ENCODE peak calls at places on chromosome 7, in four cellular contexts. W is GM12878, C is HCT116, P is GM23338. T is an unnamed sample.

GRCh38 chr7:4998244-4998643 is 39.3 kb upstream of the MMD2 start:
- DNase-seq in C (no peak), P (no peak), W (no peak), T (no peak)

GRCh38 chr7:42161723-42162122 is 75.3 kb downstream of the GLI3 start:
- DNase-seq in C (no peak), W (no peak), P (no peak), T (no peak)

GRCh38 chr7:22791204-22792158 is 31.2 kb downstream of the TOMM7 start:
- DNase-seq in C (no peak), P (no peak), W (no peak), T (no peak)

GRCh38 chr7:81499262-81500116 is 270.4 kb downstream of the HGF start:
- DNase-seq in P (peak; percentile 87), C (peak; percentile 81), W (peak; percentile 28), T (peak; percentile 85)

GRCh38 chr7:134539380-134540004 is 9.4 kb upstream of the AKR1B15 start:
- DNase-seq in W (no peak), P (no peak), C (no peak), T (no peak)

GRCh38 chr7:74290999-74291441 is 1.8 kb downstream of the CLIP2 start:
- DNase-seq in P (peak; percentile 46), W (no peak), C (no peak), T (no peak)

GRCh38 chr7:15558747-15559146 is 3.1 kb downstream of the AGMO start:
- DNase-seq in C (no peak), W (no peak), P (no peak), T (no peak)

GRCh38 chr7:23226841-23227450 is 19.6 kb upstream of the GPNMB start:
- DNase-seq in C (no peak), W (no peak), P (no peak), T (no peak)

GRCh38 chr7:141722529-141722928 is 14.4 kb downstream of the WEE2 start:
- DNase-seq in P (no peak), W (no peak), C (no peak), T (no peak)

GRCh38 chr7:141619745-141620144 is 68.5 kb downstream of the AGK start:
- DNase-seq in W (no peak), P (no peak), C (no peak), T (no peak)

GRCh38 chr7:158316466-158317031 is 271.1 kb downstream of the PTPRN2 start:
- DNase-seq in P (no peak), C (no peak), W (no peak), T (no peak)

GRCh38 chr7:141490474-141490873 is 60.7 kb upstream of the AGK start:
- DNase-seq in W (no peak), P (peak; percentile 18), C (no peak), T (no peak)

GRCh38 chr7:124480074-124480820 is 285.3 kb downstream of the GPR37 start:
- DNase-seq in W (no peak), C (no peak), P (peak; percentile 1), T (no peak)

GRCh38 chr7:157779206-157779605 is 442.4 kb downstream of the DNAJB6 start:
- DNase-seq in W (no peak), P (no peak), C (no peak), T (no peak)

GRCh38 chr7:86942081-86942480 is 117.4 kb downstream of the ELAPOR2 start:
- DNase-seq in P (no peak), C (no peak), W (no peak), T (no peak)

GRCh38 chr7:83161186-83161585 is 1.5 kb downstream of the PCLO start:
- DNase-seq in P (peak; percentile 49), C (no peak), W (no peak), T (no peak)

GRCh38 chr7:901388-902154 is 25.2 kb downstream of the GET4 start:
- DNase-seq in W (no peak), P (peak; percentile 92), C (peak; percentile 76), T (no peak)

GRCh38 chr7:106775552-106775936 is 89.5 kb upstream of the PIK3CG start:
- DNase-seq in C (peak; percentile 97), P (no peak), W (no peak), T (peak; percentile 93)

GRCh38 chr7:157495594-157495993 is 158.8 kb downstream of the DNAJB6 start:
- DNase-seq in C (no peak), W (peak; percentile 32), P (no peak), T (no peak)

GRCh38 chr7:134029743-134030142 is 97.4 kb upstream of the LRGUK start:
- DNase-seq in W (no peak), P (no peak), C (no peak), T (no peak)

GRCh38 chr7:40527723-40528122 is 392.9 kb downstream of the SUGCT start:
- DNase-seq in C (no peak), W (no peak), P (no peak), T (no peak)

GRCh38 chr7:33853361-33854062 is 51.8 kb upstream of the BMPER start:
- DNase-seq in P (no peak), W (no peak), C (no peak), T (no peak)

GRCh38 chr7:149278396-149278795 is 16.4 kb downstream of the ZNF783 start:
- DNase-seq in P (no peak), C (no peak), W (no peak), T (no peak)

GRCh38 chr7:149279111-149279743 is 17.2 kb downstream of the ZNF783 start:
- DNase-seq in W (no peak), P (no peak), C (no peak), T (no peak)

GRCh38 chr7:149280661-149281507 is 18.9 kb downstream of the ZNF783 start:
- DNase-seq in W (no peak), C (no peak), P (no peak), T (no peak)

GRCh38 chr7:149280151-149280550 is 18.2 kb downstream of the ZNF783 start:
- DNase-seq in P (no peak), W (no peak), C (no peak), T (no peak)

DNA sequence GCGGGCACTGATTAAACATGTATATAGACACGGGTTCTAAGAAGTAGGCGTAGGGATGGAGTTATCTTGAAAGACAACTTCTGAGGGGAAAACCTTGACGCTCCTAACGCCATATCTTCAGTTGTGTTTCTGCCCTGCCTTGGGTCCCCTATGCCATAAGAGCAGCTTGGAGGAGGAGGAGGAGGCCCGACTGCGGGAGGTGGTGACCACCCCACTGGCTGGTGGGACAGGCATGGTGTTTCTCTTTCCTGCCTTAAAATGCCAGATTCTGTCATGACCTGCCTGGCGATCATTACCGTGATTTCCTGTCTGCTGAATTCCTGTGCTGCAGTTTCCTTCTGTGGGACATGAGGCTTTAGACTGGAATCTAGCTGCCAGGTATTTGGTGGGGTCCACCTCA is 15.9 kb downstream of the ZNF783 start:
- DNase-seq in P (no peak), W (no peak), C (no peak), T (no peak)
- TF ChIP-seq REST in P (no peak), W (no peak), C (no peak), T (no peak)

GRCh38 chr7:139730746-139731612 is 46.8 kb downstream of the HIPK2 start:
- DNase-seq in P (no peak), C (no peak), W (no peak), T (no peak)

GRCh38 chr7:139732471-139733167 is 45.2 kb downstream of the HIPK2 start:
- DNase-seq in W (no peak), P (no peak), C (no peak), T (no peak)

GRCh38 chr7:139734395-139734794 is 43.4 kb downstream of the HIPK2 start:
- DNase-seq in W (no peak), C (no peak), P (no peak), T (peak; percentile 41)

GRCh38 chr7:139733751-139734150 is 44.0 kb downstream of the HIPK2 start:
- DNase-seq in P (no peak), W (no peak), C (no peak), T (no peak)

GRCh38 chr7:139731802-139732470 is 45.9 kb downstream of the HIPK2 start:
- DNase-seq in W (no peak), P (no peak), C (peak; percentile 79), T (peak; percentile 87)
- TF ChIP-seq POLR2AphosphoS5 in W (no peak), P (no peak), C (peak; percentile 66), T (peak; percentile 71)

DNA sequence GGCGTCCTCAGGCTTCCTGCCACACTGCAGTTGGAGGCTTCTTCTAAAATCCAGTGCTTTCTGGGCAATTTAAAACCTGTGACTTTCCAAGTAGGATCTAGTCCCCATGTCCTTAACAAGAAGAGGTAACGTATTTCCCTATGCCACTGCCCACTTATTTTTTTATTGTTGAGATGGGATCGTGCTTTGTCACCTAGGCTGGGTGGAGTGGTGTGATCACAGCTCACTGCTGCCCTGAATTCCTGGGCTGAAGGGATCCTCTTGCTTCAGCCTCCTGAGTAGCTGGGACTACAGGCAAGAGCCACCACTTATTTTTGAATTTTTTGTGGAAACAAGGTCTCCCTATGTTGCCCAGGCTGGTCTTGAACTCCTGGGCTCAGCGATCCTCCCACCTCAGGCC is 63.4 kb downstream of the DAGLB start:
- DNase-seq in C (no peak), P (no peak), W (no peak), T (no peak)
- H3K27ac ChIP-seq in C (peak overlapping the region; percentile 55), P (peak overlapping the region; percentile 73), W (peak overlapping the region; percentile 6), T (peak overlapping the region; percentile 68)

GRCh38 chr7:128454808-128455555 is 696 bp upstream of the HILPDA start:
- DNase-seq in C (no peak), W (no peak), P (peak; percentile 41), T (no peak)

GRCh38 chr7:128462427-128462826 is 6.7 kb downstream of the HILPDA start:
- DNase-seq in P (no peak), W (no peak), C (no peak), T (no peak)

GRCh38 chr7:128455556-128456254 is at the start of gene HILPDA:
- DNase-seq in P (peak; percentile 88), W (peak; percentile 91), C (peak; percentile 73), T (no peak)

GRCh38 chr7:128458956-128459355 is 3.3 kb downstream of the HILPDA start:
- DNase-seq in W (peak; percentile 36), P (no peak), C (no peak), T (no peak)

DNA sequence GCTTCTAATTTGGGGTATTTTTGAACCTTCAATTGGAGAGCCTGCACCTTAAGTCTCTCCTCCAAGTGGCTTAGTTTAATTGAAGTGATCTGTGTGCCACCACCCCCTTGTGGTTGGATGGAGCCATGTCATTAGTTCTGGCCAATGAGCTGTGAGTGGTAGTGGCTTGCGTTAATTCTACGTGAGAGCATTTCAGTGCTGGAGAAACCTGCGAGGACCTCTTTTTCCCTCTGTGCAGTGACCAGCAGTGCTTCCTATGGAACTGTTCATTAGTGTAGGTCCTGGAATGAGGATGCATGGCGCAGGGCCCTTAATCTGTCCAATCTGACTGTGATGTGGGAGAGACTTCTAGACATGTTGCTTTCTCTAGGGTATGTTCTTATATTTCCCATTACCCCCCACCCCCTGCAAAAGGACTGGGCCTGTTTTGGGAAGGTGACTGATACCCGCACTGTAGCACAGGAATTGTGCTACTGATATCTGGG is 3.8 kb downstream of the HILPDA start:
- DNase-seq in C (peak; percentile 59), W (peak; percentile 57), P (peak; percentile 85), T (no peak)
- TF ChIP-seq REST in C (no peak), W (no peak), P (no peak), T (no peak)

GRCh38 chr7:151368136-151368571 is 26.5 kb downstream of the NUB1 start:
- DNase-seq in C (peak; percentile 48), P (peak; percentile 94), W (no peak), T (peak; percentile 64)
- TF ChIP-seq POLR2AphosphoS5 in C (no peak), P (no peak), W (no peak), T (no peak)

T was measured in Panc1.